ENCODE peak calls at places on chromosomes 11 and 22, in four cellular contexts. One of them, this sample, is unnamed.
A peak's percentile ranks its signal among the peaks of the same experiment; 100 is the strongest.

GRCh38 chr22:47055461-47055860 is 293.0 kb downstream of the TBC1D22A start:
- DNase-seq in RWPE2: no peak
- DNase-seq in CD4-positive, alpha-beta T cell: no peak
- DNase-seq in HL-60: no peak
- DNase-seq in this sample: no peak

GRCh38 chr22:43135565-43135964 is 7.6 kb downstream of the MCAT start:
- DNase-seq in CD4-positive, alpha-beta T cell: no peak
- DNase-seq in HL-60: no peak
- DNase-seq in RWPE2: no peak
- DNase-seq in this sample: no peak

GRCh38 chr11:132639986-132640385 is 892.3 kb downstream of the OPCML start:
- DNase-seq in RWPE2: no peak
- DNase-seq in CD4-positive, alpha-beta T cell: no peak
- DNase-seq in HL-60: no peak
- DNase-seq in this sample: no peak

GRCh38 chr11:72239296-72239848 is 4.6 kb downstream of the PHOX2A start:
- DNase-seq in CD4-positive, alpha-beta T cell: no peak
- DNase-seq in RWPE2: no peak
- DNase-seq in HL-60: no peak
- DNase-seq in this sample: peak; percentile 34

GRCh38 chr11:105573091-105573490 is 36.8 kb upstream of the GRIA4 start:
- DNase-seq in HL-60: no peak
- DNase-seq in CD4-positive, alpha-beta T cell: no peak
- DNase-seq in RWPE2: no peak
- DNase-seq in this sample: no peak

GRCh38 chr11:72813740-72814138 is 472 bp upstream of the ATG16L2 start:
- DNase-seq in RWPE2: no peak
- DNase-seq in CD4-positive, alpha-beta T cell: no peak
- DNase-seq in HL-60: peak; percentile 77
- DNase-seq in this sample: peak; percentile 30

GRCh38 chr11:127816959-127817358 is 770.4 kb downstream of the ETS1 start:
- DNase-seq in CD4-positive, alpha-beta T cell: no peak
- DNase-seq in HL-60: no peak
- DNase-seq in RWPE2: no peak
- DNase-seq in this sample: no peak

GRCh38 chr11:29135504-29135903 is 881.3 kb downstream of the KCNA4 start:
- DNase-seq in RWPE2: no peak
- DNase-seq in HL-60: no peak
- DNase-seq in CD4-positive, alpha-beta T cell: no peak
- DNase-seq in this sample: peak; percentile 77

GRCh38 chr22:35467788-35468187 is 67.8 kb downstream of the MCM5 start:
- DNase-seq in CD4-positive, alpha-beta T cell: no peak
- DNase-seq in RWPE2: no peak
- DNase-seq in HL-60: no peak
- DNase-seq in this sample: no peak

GRCh38 chr11:66996609-66997273 is 21.6 kb downstream of the C11orf86 start:
- DNase-seq in RWPE2: no peak
- DNase-seq in HL-60: no peak
- DNase-seq in CD4-positive, alpha-beta T cell: no peak
- DNase-seq in this sample: peak; percentile 20

GRCh38 chr11:83583953-83584352 is 297.8 kb upstream of the CCDC90B start:
- DNase-seq in CD4-positive, alpha-beta T cell: no peak
- DNase-seq in HL-60: no peak
- DNase-seq in RWPE2: no peak
- DNase-seq in this sample: peak; percentile 78

GRCh38 chr22:41445171-41446056 is 1.2 kb downstream of the TOB2 start:
- DNase-seq in RWPE2: no peak
- DNase-seq in HL-60: no peak
- DNase-seq in CD4-positive, alpha-beta T cell: no peak
- DNase-seq in this sample: no peak

GRCh38 chr11:6681505-6681904 is 1.6 kb downstream of the MRPL17 start:
- DNase-seq in HL-60: no peak
- DNase-seq in RWPE2: no peak
- DNase-seq in CD4-positive, alpha-beta T cell: no peak
- DNase-seq in this sample: no peak

GRCh38 chr11:43367382-43368178 is 8.9 kb downstream of the TTC17 start:
- DNase-seq in CD4-positive, alpha-beta T cell: no peak
- DNase-seq in RWPE2: no peak
- DNase-seq in HL-60: no peak
- DNase-seq in this sample: no peak

GRCh38 chr11:77065878-77066228 is 918 bp upstream of the CAPN5 start:
- DNase-seq in RWPE2: no peak
- DNase-seq in HL-60: no peak
- DNase-seq in CD4-positive, alpha-beta T cell: no peak
- DNase-seq in this sample: peak; percentile 53

GRCh38 chr11:3854660-3854976 is 846 bp upstream of the STIM1 start:
- DNase-seq in RWPE2: no peak
- DNase-seq in HL-60: no peak
- DNase-seq in CD4-positive, alpha-beta T cell: no peak
- DNase-seq in this sample: no peak

GRCh38 chr11:112613051-112613972 is 347.9 kb upstream of the NCAM1 start:
- DNase-seq in HL-60: no peak
- DNase-seq in CD4-positive, alpha-beta T cell: no peak
- DNase-seq in RWPE2: peak; percentile 79
- DNase-seq in this sample: peak; percentile 28

GRCh38 chr11:67276821-67277230 is 10.6 kb downstream of the GRK2 start:
- DNase-seq in RWPE2: no peak
- DNase-seq in CD4-positive, alpha-beta T cell: no peak
- DNase-seq in HL-60: peak; percentile 88
- DNase-seq in this sample: peak; percentile 53

GRCh38 chr11:11296434-11296833 is 56.6 kb downstream of the CSNK2A3 start:
- DNase-seq in CD4-positive, alpha-beta T cell: no peak
- DNase-seq in HL-60: no peak
- DNase-seq in RWPE2: no peak
- DNase-seq in this sample: no peak

GRCh38 chr11:117456027-117456720 is 128.5 kb downstream of the CEP164 start:
- DNase-seq in CD4-positive, alpha-beta T cell: no peak
- DNase-seq in RWPE2: no peak
- DNase-seq in HL-60: no peak
- DNase-seq in this sample: no peak

GRCh38 chr11:86955111-86955673 is at the start of gene FZD4:
- DNase-seq in CD4-positive, alpha-beta T cell: no peak
- DNase-seq in RWPE2: peak; percentile 81
- DNase-seq in HL-60: no peak
- DNase-seq in this sample: peak; percentile 81
- TF ChIP-seq CTCF in CD4-positive, alpha-beta T cell: no peak
- TF ChIP-seq CTCF in RWPE2: no peak
- TF ChIP-seq CTCF in HL-60: no peak
- TF ChIP-seq CTCF in this sample: no peak

DNA sequence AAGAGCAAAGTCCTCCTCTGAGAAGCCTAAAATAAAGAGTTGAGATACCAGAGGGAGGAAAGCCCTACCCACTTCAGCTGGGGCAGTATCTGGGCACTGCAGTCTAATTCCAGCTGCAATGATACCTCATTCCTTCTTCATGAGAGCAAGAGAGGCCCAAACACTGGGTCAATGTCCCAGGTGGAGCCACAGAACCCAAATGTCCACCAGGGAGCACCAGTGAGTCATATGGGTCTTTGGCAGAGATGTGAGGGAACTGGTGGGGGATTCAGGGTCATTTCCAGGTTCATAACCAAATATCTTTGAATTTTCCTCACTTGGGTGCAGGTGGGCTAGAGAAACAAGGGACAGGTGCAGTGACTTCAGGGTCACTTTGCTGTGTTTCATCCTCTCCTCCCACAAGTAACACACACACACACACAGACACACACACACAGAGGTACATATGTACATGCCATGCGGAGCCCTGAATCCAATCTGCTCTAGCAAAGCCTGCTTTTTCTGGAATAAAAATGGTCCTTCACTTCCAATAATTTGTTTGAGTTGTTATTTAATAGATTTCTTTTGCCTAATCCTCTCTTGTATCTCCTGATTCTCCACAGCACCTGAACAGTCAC is 585.4 kb downstream of the SOX6 start:
- DNase-seq in HL-60: no peak
- DNase-seq in CD4-positive, alpha-beta T cell: no peak
- DNase-seq in RWPE2: no peak
- DNase-seq in this sample: no peak
- TF ChIP-seq CTCF in HL-60: peak; percentile 58
- TF ChIP-seq CTCF in CD4-positive, alpha-beta T cell: no peak
- TF ChIP-seq CTCF in RWPE2: peak; percentile 56
- TF ChIP-seq CTCF in this sample: peak; percentile 69

GRCh38 chr11:121063728-121064127 is 37.3 kb upstream of the TECTA start:
- DNase-seq in HL-60: no peak
- DNase-seq in CD4-positive, alpha-beta T cell: no peak
- DNase-seq in RWPE2: no peak
- DNase-seq in this sample: peak; percentile 3
- TF ChIP-seq CTCF in HL-60: peak; percentile 7
- TF ChIP-seq CTCF in CD4-positive, alpha-beta T cell: peak; percentile 37
- TF ChIP-seq CTCF in RWPE2: peak; percentile 27
- TF ChIP-seq CTCF in this sample: peak; percentile 74

GRCh38 chr22:17727244-17727892 is 46.9 kb downstream of the BID start:
- DNase-seq in HL-60: no peak
- DNase-seq in RWPE2: no peak
- DNase-seq in CD4-positive, alpha-beta T cell: no peak
- DNase-seq in this sample: no peak
- TF ChIP-seq CTCF in HL-60: peak; percentile 4
- TF ChIP-seq CTCF in RWPE2: no peak
- TF ChIP-seq CTCF in CD4-positive, alpha-beta T cell: no peak
- TF ChIP-seq CTCF in this sample: no peak

GRCh38 chr22:38938221-38938620 is 19.2 kb upstream of the APOBEC3A start:
- DNase-seq in RWPE2: no peak
- DNase-seq in CD4-positive, alpha-beta T cell: no peak
- DNase-seq in HL-60: no peak
- DNase-seq in this sample: no peak
- TF ChIP-seq CTCF in RWPE2: no peak
- TF ChIP-seq CTCF in CD4-positive, alpha-beta T cell: no peak
- TF ChIP-seq CTCF in HL-60: no peak
- TF ChIP-seq CTCF in this sample: no peak